ENCODE peak calls at places on chromosomes 6 and 20, in six cellular contexts. One of them, this sample, is unnamed.

GRCh38 chr6:6512711-6513110 is 75.8 kb upstream of the LY86 start:
- DNase-seq in lower lobe of right lung: no peak
- DNase-seq in body of pancreas: no peak
- DNase-seq in hepatocyte: no peak
- DNase-seq in IMR-90: no peak
- DNase-seq in CD4-positive, alpha-beta memory T cell: no peak
- DNase-seq in this sample: no peak

GRCh38 chr6:139990865-139991264 is 616.4 kb upstream of the CITED2 start:
- DNase-seq in CD4-positive, alpha-beta memory T cell: no peak
- DNase-seq in body of pancreas: no peak
- DNase-seq in IMR-90: peak; percentile 52
- DNase-seq in hepatocyte: peak; percentile 45
- DNase-seq in lower lobe of right lung: no peak
- DNase-seq in this sample: no peak

GRCh38 chr6:3015144-3015543 is 15.4 kb downstream of the NQO2 start:
- DNase-seq in IMR-90: no peak
- DNase-seq in hepatocyte: no peak
- DNase-seq in CD4-positive, alpha-beta memory T cell: no peak
- DNase-seq in lower lobe of right lung: no peak
- DNase-seq in body of pancreas: no peak
- DNase-seq in this sample: no peak

GRCh38 chr6:5979650-5980427 is 26.9 kb downstream of the NRN1 start:
- DNase-seq in IMR-90: peak; percentile 5
- DNase-seq in CD4-positive, alpha-beta memory T cell: no peak
- DNase-seq in body of pancreas: no peak
- DNase-seq in lower lobe of right lung: no peak
- DNase-seq in hepatocyte: no peak
- DNase-seq in this sample: no peak

GRCh38 chr6:133555726-133556125 is 314.6 kb downstream of the EYA4 start:
- DNase-seq in hepatocyte: no peak
- DNase-seq in CD4-positive, alpha-beta memory T cell: no peak
- DNase-seq in lower lobe of right lung: no peak
- DNase-seq in IMR-90: peak; percentile 24
- DNase-seq in body of pancreas: no peak
- DNase-seq in this sample: no peak

GRCh38 chr6:135379647-135380046 is 117.9 kb downstream of the AHI1 start:
- DNase-seq in CD4-positive, alpha-beta memory T cell: no peak
- DNase-seq in IMR-90: no peak
- DNase-seq in hepatocyte: no peak
- DNase-seq in lower lobe of right lung: no peak
- DNase-seq in body of pancreas: no peak
- DNase-seq in this sample: no peak

GRCh38 chr6:73348550-73349204 is 5.4 kb downstream of the DPPA5 start:
- DNase-seq in lower lobe of right lung: no peak
- DNase-seq in body of pancreas: no peak
- DNase-seq in CD4-positive, alpha-beta memory T cell: no peak
- DNase-seq in IMR-90: no peak
- DNase-seq in hepatocyte: no peak
- DNase-seq in this sample: no peak

GRCh38 chr20:58702161-58702510 is 9.5 kb downstream of the NPEPL1 start:
- DNase-seq in hepatocyte: no peak
- DNase-seq in body of pancreas: no peak
- DNase-seq in lower lobe of right lung: no peak
- DNase-seq in CD4-positive, alpha-beta memory T cell: no peak
- DNase-seq in IMR-90: no peak
- DNase-seq in this sample: no peak

GRCh38 chr6:48611332-48611731 is 500.3 kb upstream of the PTCHD4 start:
- DNase-seq in IMR-90: peak; percentile 46
- DNase-seq in body of pancreas: no peak
- DNase-seq in lower lobe of right lung: no peak
- DNase-seq in CD4-positive, alpha-beta memory T cell: no peak
- DNase-seq in hepatocyte: no peak
- DNase-seq in this sample: no peak

DNA sequence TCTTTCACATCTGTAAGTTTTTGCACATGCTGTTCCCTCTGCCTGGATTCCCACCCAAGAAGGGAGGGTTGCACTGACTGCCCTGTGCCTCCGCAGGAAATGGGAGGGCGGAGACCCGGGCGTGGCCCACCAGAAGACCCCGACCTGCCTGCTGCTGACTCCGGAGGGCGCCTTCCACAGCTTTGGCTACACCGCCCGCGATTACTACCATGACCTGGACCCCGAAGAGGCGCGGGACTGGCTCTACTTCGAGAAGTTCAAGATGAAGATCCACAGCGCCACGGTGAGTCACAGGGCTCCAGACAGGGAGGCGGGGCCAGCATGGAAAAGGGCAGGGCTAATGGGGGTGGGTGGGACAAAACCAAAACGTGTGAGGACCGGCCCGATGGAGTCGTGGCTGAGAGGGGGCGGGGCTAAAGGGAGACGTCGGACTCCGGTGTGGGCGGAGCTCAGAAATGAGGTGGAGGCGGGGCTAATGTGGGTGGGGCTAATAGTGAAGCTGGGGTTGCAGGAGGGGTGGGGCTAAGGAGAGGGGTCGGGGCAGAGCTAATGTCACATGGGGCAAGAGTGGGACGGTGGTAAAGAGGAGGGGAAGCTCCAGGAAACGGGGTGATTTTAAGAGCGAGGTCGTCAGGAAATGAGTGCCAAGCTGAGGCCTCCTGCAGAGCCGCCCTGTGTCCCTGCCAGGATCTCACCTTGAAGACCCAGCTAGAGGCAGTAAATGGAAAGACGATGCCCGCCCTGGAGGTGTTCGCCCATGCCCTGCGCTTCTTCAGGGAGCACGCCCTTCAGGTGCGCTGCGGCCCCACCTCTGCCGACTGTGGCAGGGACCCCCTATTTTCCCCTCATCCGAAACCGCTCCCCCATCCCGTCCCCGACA is 12.6 kb downstream of the HSPA12B start:
- DNase-seq in body of pancreas: peak; percentile 80
- DNase-seq in lower lobe of right lung: peak; percentile 92
- DNase-seq in hepatocyte: peak; percentile 85
- DNase-seq in CD4-positive, alpha-beta memory T cell: peak; percentile 87
- DNase-seq in IMR-90: no peak
- DNase-seq in this sample: no peak
- H3K4me3 ChIP-seq in body of pancreas: no peak overlapping the region
- H3K4me3 ChIP-seq in lower lobe of right lung: peak overlapping the region; percentile 29
- H3K4me3 ChIP-seq in hepatocyte: no peak overlapping the region
- H3K4me3 ChIP-seq in CD4-positive, alpha-beta memory T cell: no peak overlapping the region
- H3K4me3 ChIP-seq in IMR-90: no peak overlapping the region
- H3K4me3 ChIP-seq in this sample: peak overlapping the region; percentile 24

GRCh38 chr20:31573555-31574295 is 31.4 kb upstream of the ID1 start:
- DNase-seq in lower lobe of right lung: no peak
- DNase-seq in IMR-90: no peak
- DNase-seq in body of pancreas: no peak
- DNase-seq in hepatocyte: peak; percentile 55
- DNase-seq in CD4-positive, alpha-beta memory T cell: no peak
- DNase-seq in this sample: no peak
- H3K27ac ChIP-seq in lower lobe of right lung: peak overlapping the region; percentile 92
- H3K27ac ChIP-seq in IMR-90: peak overlapping the region; percentile 86
- H3K27ac ChIP-seq in body of pancreas: peak overlapping the region; percentile 96
- H3K27ac ChIP-seq in hepatocyte: peak overlapping the region; percentile 98
- H3K27ac ChIP-seq in CD4-positive, alpha-beta memory T cell: peak overlapping the region; percentile 71
- H3K27ac ChIP-seq in this sample: peak overlapping the region; percentile 87

GRCh38 chr6:21098744-21099143 is 494.8 kb upstream of the SOX4 start:
- DNase-seq in CD4-positive, alpha-beta memory T cell: no peak
- DNase-seq in IMR-90: no peak
- DNase-seq in hepatocyte: no peak
- DNase-seq in lower lobe of right lung: no peak
- DNase-seq in body of pancreas: no peak
- DNase-seq in this sample: no peak

GRCh38 chr6:21098134-21098533 is 495.4 kb upstream of the SOX4 start:
- DNase-seq in lower lobe of right lung: no peak
- DNase-seq in hepatocyte: no peak
- DNase-seq in body of pancreas: no peak
- DNase-seq in CD4-positive, alpha-beta memory T cell: no peak
- DNase-seq in IMR-90: no peak
- DNase-seq in this sample: no peak

GRCh38 chr6:21100959-21101358 is 492.6 kb upstream of the SOX4 start:
- DNase-seq in hepatocyte: no peak
- DNase-seq in body of pancreas: no peak
- DNase-seq in IMR-90: no peak
- DNase-seq in CD4-positive, alpha-beta memory T cell: no peak
- DNase-seq in lower lobe of right lung: no peak
- DNase-seq in this sample: no peak

GRCh38 chr6:21101694-21102093 is 491.9 kb upstream of the SOX4 start:
- DNase-seq in hepatocyte: no peak
- DNase-seq in body of pancreas: no peak
- DNase-seq in CD4-positive, alpha-beta memory T cell: no peak
- DNase-seq in IMR-90: no peak
- DNase-seq in lower lobe of right lung: no peak
- DNase-seq in this sample: no peak

DNA sequence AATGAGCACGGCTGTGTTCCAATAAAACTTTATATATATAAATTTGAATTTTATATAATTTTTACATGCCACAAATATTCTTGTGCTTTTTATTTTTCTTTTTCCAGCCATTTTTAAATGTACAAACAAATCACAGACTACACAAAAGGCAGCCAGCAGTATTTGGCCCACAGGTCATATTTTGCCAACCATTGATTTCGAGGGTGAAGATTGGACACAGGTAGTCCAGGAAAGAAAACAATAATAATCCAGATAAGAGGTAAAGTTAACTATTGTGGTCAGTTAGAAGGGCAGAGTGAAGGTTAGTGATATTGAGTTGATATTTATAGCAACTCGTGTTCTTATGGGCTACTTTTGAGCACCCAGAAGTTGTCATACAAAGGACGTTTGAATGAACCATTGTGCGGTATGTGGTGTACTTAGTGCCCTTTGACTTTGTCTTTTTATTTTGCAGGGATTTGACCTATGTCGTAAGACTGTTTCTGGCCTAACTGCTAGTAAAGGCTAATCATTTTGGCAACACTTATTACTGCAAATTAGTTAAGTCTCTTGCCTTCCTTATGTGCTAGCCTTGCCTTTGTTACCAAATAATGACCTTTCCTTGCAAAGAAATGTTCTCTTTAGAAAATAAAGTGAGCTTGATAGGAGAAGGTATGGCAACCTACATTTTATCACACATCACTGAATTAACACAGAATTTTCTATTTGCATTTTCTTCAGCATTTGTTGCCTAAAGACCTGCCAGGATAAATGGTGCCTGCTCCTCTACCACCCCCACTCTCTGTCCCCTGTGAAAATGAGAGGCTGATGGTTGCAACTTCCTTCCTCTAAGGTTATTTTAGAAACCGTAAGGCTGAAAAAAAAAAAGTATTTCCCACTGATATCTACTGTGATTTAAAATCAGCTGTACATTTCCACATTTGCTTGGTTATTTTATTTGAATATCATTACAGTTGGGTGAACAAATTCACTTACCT is 493.9 kb upstream of the SOX4 start:
- DNase-seq in hepatocyte: no peak
- DNase-seq in body of pancreas: no peak
- DNase-seq in IMR-90: no peak
- DNase-seq in lower lobe of right lung: no peak
- DNase-seq in CD4-positive, alpha-beta memory T cell: no peak
- DNase-seq in this sample: no peak
- H3K4me3 ChIP-seq in hepatocyte: no peak overlapping the region
- H3K4me3 ChIP-seq in body of pancreas: no peak overlapping the region
- H3K4me3 ChIP-seq in IMR-90: no peak overlapping the region
- H3K4me3 ChIP-seq in lower lobe of right lung: no peak overlapping the region
- H3K4me3 ChIP-seq in CD4-positive, alpha-beta memory T cell: no peak overlapping the region
- H3K4me3 ChIP-seq in this sample: no peak overlapping the region

GRCh38 chr6:116492331-116493067 is 18.9 kb upstream of the CALHM5 start:
- DNase-seq in lower lobe of right lung: no peak
- DNase-seq in IMR-90: no peak
- DNase-seq in hepatocyte: no peak
- DNase-seq in body of pancreas: no peak
- DNase-seq in CD4-positive, alpha-beta memory T cell: no peak
- DNase-seq in this sample: no peak

GRCh38 chr6:116485786-116486185 is 24.6 kb downstream of the CALHM6 start:
- DNase-seq in hepatocyte: no peak
- DNase-seq in CD4-positive, alpha-beta memory T cell: no peak
- DNase-seq in IMR-90: no peak
- DNase-seq in lower lobe of right lung: no peak
- DNase-seq in body of pancreas: no peak
- DNase-seq in this sample: no peak

GRCh38 chr6:116497089-116497676 is 14.3 kb upstream of the CALHM5 start:
- DNase-seq in hepatocyte: no peak
- DNase-seq in body of pancreas: no peak
- DNase-seq in CD4-positive, alpha-beta memory T cell: no peak
- DNase-seq in IMR-90: peak; percentile 10
- DNase-seq in lower lobe of right lung: no peak
- DNase-seq in this sample: no peak

DNA sequence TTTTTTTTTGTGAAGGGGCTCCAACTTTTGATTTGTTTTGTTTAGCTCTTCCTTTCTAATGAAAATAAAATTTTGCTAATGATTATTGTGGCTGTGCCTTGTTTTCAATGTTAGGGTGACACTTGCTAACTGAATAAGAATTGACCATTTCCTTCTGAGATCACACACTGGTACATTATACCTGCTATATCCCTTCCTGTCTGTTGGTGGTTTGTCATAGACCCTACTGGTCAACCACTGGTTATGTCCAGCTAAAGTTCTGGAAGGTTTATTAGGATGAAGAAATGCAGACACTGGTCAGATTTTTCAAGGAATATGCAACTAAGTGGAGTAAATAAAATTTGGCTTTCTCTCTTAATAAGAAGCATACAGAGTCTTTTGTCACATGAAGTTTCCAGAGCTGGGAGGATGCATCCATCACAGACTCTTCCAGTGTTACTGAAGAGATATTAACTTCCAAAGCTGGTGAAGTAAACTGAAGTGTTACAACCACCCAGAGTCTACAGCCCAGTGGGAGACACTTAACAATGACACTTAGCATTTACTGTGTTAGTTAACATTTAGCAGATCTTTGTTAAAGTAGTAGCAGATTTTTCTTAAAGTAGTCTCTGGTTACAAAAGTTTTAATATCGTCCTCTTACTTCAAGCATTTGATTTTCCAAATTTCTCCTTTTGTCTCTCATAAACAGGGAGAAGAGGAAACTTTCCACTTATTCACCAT is 19.7 kb upstream of the CALHM5 start:
- DNase-seq in IMR-90: no peak
- DNase-seq in body of pancreas: no peak
- DNase-seq in CD4-positive, alpha-beta memory T cell: no peak
- DNase-seq in hepatocyte: no peak
- DNase-seq in lower lobe of right lung: no peak
- DNase-seq in this sample: no peak
- H3K27ac ChIP-seq in IMR-90: no peak overlapping the region
- H3K27ac ChIP-seq in body of pancreas: no peak overlapping the region
- H3K27ac ChIP-seq in CD4-positive, alpha-beta memory T cell: no peak overlapping the region
- H3K27ac ChIP-seq in hepatocyte: no peak overlapping the region
- H3K27ac ChIP-seq in lower lobe of right lung: no peak overlapping the region
- H3K27ac ChIP-seq in this sample: no peak overlapping the region

DNA sequence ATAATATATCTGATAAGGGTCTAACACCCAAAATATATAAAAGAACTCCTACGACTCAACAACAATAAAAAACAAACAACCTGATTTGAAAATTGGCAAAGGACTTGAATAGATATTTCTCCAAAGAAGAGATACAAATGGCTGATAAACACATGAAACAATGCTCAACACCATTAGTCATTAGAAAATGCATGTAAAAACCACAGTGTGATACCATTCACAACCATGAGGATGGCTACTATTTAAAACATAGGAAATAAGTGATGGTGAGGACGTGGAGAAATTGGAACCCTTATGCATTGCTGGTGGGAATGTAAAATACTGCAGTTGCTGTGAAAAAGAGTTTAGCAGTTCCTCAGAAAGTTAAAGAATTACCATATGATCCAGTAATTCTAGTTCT is 41.4 kb downstream of the PTGIS start:
- DNase-seq in IMR-90: no peak
- DNase-seq in body of pancreas: no peak
- DNase-seq in hepatocyte: no peak
- DNase-seq in lower lobe of right lung: no peak
- DNase-seq in CD4-positive, alpha-beta memory T cell: no peak
- DNase-seq in this sample: no peak
- H3K4me3 ChIP-seq in IMR-90: no peak overlapping the region
- H3K4me3 ChIP-seq in body of pancreas: no peak overlapping the region
- H3K4me3 ChIP-seq in hepatocyte: no peak overlapping the region
- H3K4me3 ChIP-seq in lower lobe of right lung: no peak overlapping the region
- H3K4me3 ChIP-seq in CD4-positive, alpha-beta memory T cell: no peak overlapping the region
- H3K4me3 ChIP-seq in this sample: no peak overlapping the region

GRCh38 chr6:90411292-90411781 is 114.7 kb upstream of the BACH2 start:
- DNase-seq in CD4-positive, alpha-beta memory T cell: peak; percentile 91
- DNase-seq in IMR-90: no peak
- DNase-seq in lower lobe of right lung: no peak
- DNase-seq in hepatocyte: peak; percentile 28
- DNase-seq in body of pancreas: no peak
- DNase-seq in this sample: no peak
- H3K27ac ChIP-seq in CD4-positive, alpha-beta memory T cell: peak overlapping the region; percentile 31
- H3K27ac ChIP-seq in IMR-90: no peak overlapping the region
- H3K27ac ChIP-seq in lower lobe of right lung: no peak overlapping the region
- H3K27ac ChIP-seq in hepatocyte: no peak overlapping the region
- H3K27ac ChIP-seq in body of pancreas: no peak overlapping the region
- H3K27ac ChIP-seq in this sample: no peak overlapping the region

This sample was measured in naive thymus-derived CD4-positive, alpha-beta T cell.